ENCODE peak calls at places on chromosomes 1 and 21, in eight cellular contexts. A is astrocyte of the spinal cord, S is uterus, J is ovary, Y is GM23338, F is A549, N is cardiac fibroblast, G is AG10803. I is an unnamed sample.

GRCh38 chr1:52636701-52637695 is 4.0 kb downstream of the SHISAL2A start:
- DNase-seq in A (no peak), S (no peak), J (no peak), Y (no peak), F (no peak), N (peak), G (no peak), I (no peak)

GRCh38 chr1:45340816-45341215 is 576 bp upstream of the MUTYH start:
- DNase-seq in A (no peak), S (no peak), J (no peak), Y (peak), F (peak), N (no peak), G (no peak), I (peak)

GRCh38 chr21:41559658-41560599 is 52.0 kb upstream of the TMPRSS2 start:
- DNase-seq in A (peak), S (no peak), J (no peak), Y (no peak), F (no peak), N (peak), G (peak), I (peak)

GRCh38 chr1:44327679-44328491 is 27.2 kb downstream of the ERI3 start:
- DNase-seq in A (peak), S (peak), J (peak), Y (peak), F (peak), N (peak), G (peak), I (peak)

GRCh38 chr1:226466301-226466700 is 58.4 kb upstream of the PARP1 start:
- DNase-seq in A (no peak), S (no peak), J (no peak), Y (no peak), F (no peak), N (no peak), G (no peak), I (no peak)

GRCh38 chr1:25683177-25683576 is 66.6 kb downstream of the MAN1C1 start:
- DNase-seq in A (no peak), S (no peak), J (no peak), Y (no peak), F (no peak), N (no peak), G (no peak), I (no peak)

GRCh38 chr1:24987875-24988559 is 57.9 kb upstream of the RUNX3 start:
- DNase-seq in A (no peak), S (no peak), J (no peak), Y (no peak), F (no peak), N (no peak), G (no peak), I (no peak)

GRCh38 chr21:37763298-37763697 is 153.0 kb downstream of the KCNJ6 start:
- DNase-seq in A (no peak), S (no peak), J (no peak), Y (no peak), F (no peak), N (no peak), G (no peak), I (no peak)

GRCh38 chr1:1796466-1796865 is 18.2 kb upstream of the NADK start:
- DNase-seq in A (no peak), S (no peak), J (no peak), Y (peak), F (no peak), N (no peak), G (no peak), I (no peak)

GRCh38 chr1:207084701-207085180 is 3.9 kb upstream of the C4BPB start:
- DNase-seq in A (peak), S (peak), J (no peak), Y (peak), F (peak), N (peak), G (peak), I (peak)

GRCh38 chr1:235073331-235073967 is 55.2 kb downstream of the TOMM20 start:
- DNase-seq in A (no peak), S (no peak), J (no peak), Y (no peak), F (peak), N (no peak), G (peak), I (no peak)

GRCh38 chr1:186502087-186502486 is 41.2 kb upstream of the PDC start:
- DNase-seq in A (no peak), S (no peak), J (no peak), Y (no peak), F (no peak), N (no peak), G (peak), I (peak)

GRCh38 chr1:226695335-226695900 is 43.7 kb downstream of the ITPKB start:
- DNase-seq in A (no peak), S (no peak), J (no peak), Y (no peak), F (no peak), N (no peak), G (no peak), I (no peak)

GRCh38 chr1:8077120-8077573 is 51.0 kb upstream of the ERRFI1 start:
- DNase-seq in A (peak), S (peak), J (peak), Y (no peak), F (peak), N (peak), G (peak), I (peak)

GRCh38 chr1:54812801-54813478 is 11.8 kb upstream of the TTC22 start:
- DNase-seq in A (no peak), S (no peak), J (no peak), Y (no peak), F (no peak), N (no peak), G (no peak), I (no peak)

GRCh38 chr1:86933562-86934377 is 19.3 kb downstream of the HS2ST1 start:
- DNase-seq in A (peak), S (no peak), J (no peak), Y (peak), F (no peak), N (no peak), G (no peak), I (no peak)

GRCh38 chr1:207918016-207918415 is 7.1 kb upstream of the CD34 start:
- DNase-seq in A (no peak), S (no peak), J (no peak), Y (no peak), F (no peak), N (no peak), G (no peak), I (no peak)

GRCh38 chr1:228408041-228408868 is 1.6 kb upstream of the TRIM11 start:
- DNase-seq in A (no peak), S (no peak), J (no peak), Y (no peak), F (no peak), N (no peak), G (no peak), I (no peak)

GRCh38 chr1:90717665-90718410 is 736 bp upstream of the BARHL2 start:
- DNase-seq in A (peak), S (no peak), J (no peak), Y (peak), F (no peak), N (no peak), G (peak), I (peak)

GRCh38 chr1:41918450-41919043 is at the start of gene HIVEP3:
- DNase-seq in A (no peak), S (no peak), J (peak), Y (peak), F (peak), N (peak), G (peak), I (peak)

GRCh38 chr1:41914515-41914914 is 4.2 kb downstream of the HIVEP3 start:
- DNase-seq in A (no peak), S (no peak), J (no peak), Y (no peak), F (no peak), N (no peak), G (no peak), I (no peak)

GRCh38 chr1:41917835-41918449 is 780 bp downstream of the HIVEP3 start:
- DNase-seq in A (no peak), S (no peak), J (peak), Y (peak), F (peak), N (no peak), G (peak), I (peak)

GRCh38 chr1:41917051-41917530 is 1.6 kb downstream of the HIVEP3 start:
- DNase-seq in A (no peak), S (no peak), J (no peak), Y (no peak), F (no peak), N (no peak), G (no peak), I (no peak)

DNA sequence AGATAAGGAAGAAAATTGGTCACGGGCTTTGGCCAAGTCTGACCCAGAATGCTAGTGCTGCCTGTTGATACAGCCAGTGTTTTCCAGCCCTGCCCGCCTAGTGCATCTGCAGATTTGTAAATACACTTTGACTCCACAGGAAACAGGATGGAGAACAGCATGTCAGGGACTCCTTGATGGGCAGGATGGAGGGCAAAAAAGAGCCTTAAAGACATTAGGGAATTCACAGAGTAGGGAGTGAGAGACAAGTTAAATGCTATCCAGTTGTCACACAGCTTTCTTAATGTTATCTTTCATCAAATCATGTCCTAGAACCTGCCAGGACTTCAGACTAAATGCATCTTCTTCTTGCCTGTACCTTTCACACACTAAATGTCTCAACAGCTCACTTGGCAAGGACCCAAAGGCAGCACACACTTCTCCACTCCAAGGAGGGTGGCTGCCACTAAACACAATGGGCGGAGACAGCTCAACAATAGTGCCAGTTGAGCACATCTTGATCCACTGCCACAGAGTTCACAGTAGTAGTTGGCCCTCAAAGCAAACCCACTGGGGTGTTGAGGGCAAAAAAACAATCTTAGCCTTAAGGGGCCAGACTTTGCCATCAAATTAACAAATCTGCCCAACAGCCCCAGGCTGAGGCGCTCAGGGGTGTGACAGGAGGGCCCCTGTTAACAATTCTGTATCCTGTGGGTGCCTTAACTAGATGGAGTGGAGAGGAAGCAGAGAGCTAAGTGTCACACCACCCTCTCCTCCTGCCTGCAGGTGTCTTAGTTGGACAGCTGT is 2.7 kb downstream of the HIVEP3 start:
- DNase-seq in A (no peak), S (peak), J (no peak), Y (no peak), F (no peak), N (no peak), G (no peak), I (no peak)
- H3K4me3 ChIP-seq in A (no peak), S (no peak), J (no peak), Y (no peak), F (no peak), N (no peak), G (no peak), I (no peak)

DNA sequence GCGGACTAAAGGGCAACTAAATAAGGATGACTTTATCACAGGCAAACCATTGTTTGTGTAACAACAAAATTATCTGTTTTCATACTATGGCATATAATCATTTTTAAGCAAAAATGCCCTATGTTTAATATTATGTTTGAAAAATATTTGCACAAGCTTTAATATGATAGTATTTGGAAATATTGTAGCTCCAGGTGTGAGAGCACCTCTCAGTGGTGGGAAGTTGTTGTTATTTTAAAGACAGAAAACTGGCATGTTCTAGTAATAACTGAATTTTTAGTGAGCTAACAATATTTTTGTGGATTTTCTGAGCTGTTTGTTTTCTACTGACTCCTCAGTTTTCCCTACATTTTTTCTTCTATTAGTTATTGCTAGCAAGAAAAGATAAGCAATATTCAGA is 578.8 kb downstream of the KCNT2 start:
- DNase-seq in A (no peak), S (no peak), J (no peak), Y (no peak), F (no peak), N (no peak), G (no peak), I (no peak)
- TF ChIP-seq CTCF in A (no peak), S (no peak), J (no peak), Y (no peak), F (no peak), N (no peak), G (no peak), I (no peak)

GRCh38 chr1:160579216-160579701 is at the start of gene CD84:
- DNase-seq in A (no peak), S (no peak), J (no peak), Y (no peak), F (no peak), N (no peak), G (no peak), I (no peak)
- H3K4me3 ChIP-seq in A (no peak), S (peak), J (no peak), Y (no peak), F (no peak), N (no peak), G (no peak), I (no peak)

GRCh38 chr1:178530037-178530402 is 17.1 kb downstream of the TEX35 start:
- DNase-seq in A (peak), S (no peak), J (no peak), Y (no peak), F (peak), N (peak), G (peak), I (peak)

GRCh38 chr1:178528219-178528962 is 15.5 kb downstream of the TEX35 start:
- DNase-seq in A (no peak), S (no peak), J (no peak), Y (no peak), F (no peak), N (no peak), G (no peak), I (no peak)

GRCh38 chr1:178530520-178530919 is 17.6 kb downstream of the TEX35 start:
- DNase-seq in A (no peak), S (no peak), J (no peak), Y (no peak), F (no peak), N (no peak), G (no peak), I (no peak)

GRCh38 chr1:178528963-178529355 is 16.1 kb downstream of the TEX35 start:
- DNase-seq in A (no peak), S (no peak), J (no peak), Y (no peak), F (no peak), N (no peak), G (no peak), I (no peak)

DNA sequence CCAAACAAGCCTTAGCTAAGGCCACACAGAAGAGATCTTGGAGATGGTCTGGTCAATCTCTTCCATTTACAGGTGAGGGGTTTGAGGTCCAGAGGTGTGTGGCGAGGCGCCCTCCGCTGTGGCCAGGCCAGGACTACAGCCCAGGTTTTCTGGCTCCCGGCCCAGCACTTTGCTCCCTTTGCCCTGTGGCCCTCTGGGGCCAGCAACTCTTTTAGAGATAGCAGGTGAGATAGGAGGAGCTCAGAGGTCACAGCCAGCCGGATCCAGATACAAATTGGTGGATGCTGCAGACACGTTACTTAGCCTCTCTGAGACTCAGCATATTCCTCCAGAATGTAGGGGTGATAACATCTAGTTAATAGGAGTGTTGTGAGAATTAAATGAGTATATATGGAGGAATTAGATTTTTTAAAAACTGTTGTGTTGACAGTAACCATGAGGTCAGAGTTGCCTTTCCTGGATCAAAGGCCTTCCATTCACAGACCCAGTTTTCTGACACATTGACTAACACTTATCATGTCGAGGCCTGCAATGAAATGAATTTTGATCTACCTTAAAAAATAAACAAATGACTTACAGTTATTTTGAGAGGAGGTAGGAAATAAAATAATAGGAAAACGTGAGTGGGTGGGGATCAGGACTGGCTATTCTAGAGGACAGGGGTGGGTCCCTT is 16.6 kb downstream of the TEX35 start:
- DNase-seq in A (no peak), S (no peak), J (no peak), Y (peak), F (no peak), N (no peak), G (no peak), I (no peak)
- TF ChIP-seq CTCF in A (no peak), S (no peak), J (no peak), Y (peak), F (no peak), N (no peak), G (no peak), I (no peak)

GRCh38 chr1:28176492-28177470 is at the start of gene PTAFR:
- DNase-seq in A (no peak), S (no peak), J (no peak), Y (peak), F (no peak), N (no peak), G (no peak), I (no peak)
- H3K4me3 ChIP-seq in A (no peak), S (no peak), J (no peak), Y (no peak), F (no peak), N (no peak), G (no peak), I (no peak)

DNA sequence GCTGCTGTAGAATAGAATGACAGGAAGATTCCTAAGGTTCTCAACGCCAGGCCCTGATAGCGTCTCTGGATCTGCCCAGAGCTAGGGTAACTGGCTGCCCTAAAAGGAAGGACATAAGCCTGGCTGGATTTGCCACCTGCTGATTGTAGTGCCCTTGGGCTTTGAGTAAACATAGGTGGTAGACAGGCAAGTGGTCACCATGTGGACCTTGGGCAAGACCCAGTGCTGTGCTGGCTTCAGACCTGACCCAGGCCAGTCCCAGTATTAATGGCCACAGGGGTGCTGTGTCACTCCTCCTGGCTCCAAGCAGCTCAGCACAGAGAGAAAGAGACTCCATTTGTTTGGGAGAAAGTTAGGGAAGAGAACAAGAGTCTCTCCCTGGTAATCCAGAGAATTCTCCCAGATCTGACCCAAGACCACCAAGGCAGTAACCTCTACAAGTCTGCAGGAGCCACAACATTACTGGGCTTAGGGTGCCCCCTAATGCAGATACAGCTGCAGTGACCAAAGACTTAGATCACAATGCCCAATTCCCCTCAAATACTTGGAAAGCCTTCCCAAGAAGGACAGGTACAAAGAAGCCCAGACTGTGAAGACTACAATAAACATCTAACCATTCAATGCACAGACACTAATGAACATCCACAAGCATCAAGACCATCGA is 44.5 kb downstream of the PHTF1 start:
- DNase-seq in A (no peak), S (no peak), J (no peak), Y (peak), F (no peak), N (no peak), G (no peak), I (no peak)
- TF ChIP-seq CTCF in A (no peak), S (no peak), J (no peak), Y (peak), F (no peak), N (no peak), G (peak), I (no peak)

GRCh38 chr21:16579538-16579937 is 849.8 kb downstream of the USP25 start:
- DNase-seq in A (peak), S (no peak), J (no peak), Y (no peak), F (no peak), N (peak), G (peak), I (peak)
- H3K4me3 ChIP-seq in A (no peak), S (no peak), J (no peak), Y (no peak), F (no peak), N (no peak), G (no peak), I (no peak)

DNA sequence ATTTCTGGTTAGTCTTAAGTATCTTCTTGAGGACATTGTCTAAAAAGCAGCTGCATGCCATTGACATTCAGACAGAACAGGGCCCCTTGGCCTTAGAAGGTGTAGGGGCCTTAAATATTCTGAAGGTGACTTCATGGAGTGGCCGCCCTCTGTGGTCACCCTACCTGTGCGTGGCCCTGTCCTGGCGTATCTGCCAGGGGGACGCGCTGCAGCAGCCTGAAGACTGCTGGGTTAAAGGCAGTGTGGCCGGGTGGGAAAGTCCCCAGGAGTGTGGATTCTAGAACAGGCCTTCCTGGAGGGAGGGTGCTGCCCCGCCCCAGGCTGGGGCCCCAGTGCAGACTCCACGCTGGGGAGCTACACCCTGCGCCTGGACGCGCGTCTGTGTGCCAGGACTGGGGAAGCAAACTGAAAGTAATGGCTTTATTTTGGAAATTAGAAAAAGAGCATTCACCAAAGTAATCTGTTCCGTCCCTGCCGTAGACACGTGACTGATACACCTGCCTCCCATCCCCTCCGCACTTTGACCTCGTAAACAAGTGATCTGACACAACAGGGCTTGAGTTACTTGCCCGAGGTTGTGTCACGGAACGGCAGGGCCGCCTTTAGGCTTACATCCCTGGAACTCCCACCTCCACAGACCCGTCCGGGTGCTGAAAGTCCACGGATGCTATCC is 1.8 kb downstream of the AGPAT3 start:
- DNase-seq in A (no peak), S (no peak), J (no peak), Y (no peak), F (no peak), N (peak), G (no peak), I (no peak)
- TF ChIP-seq CTCF in A (no peak), S (no peak), J (no peak), Y (no peak), F (no peak), N (no peak), G (no peak), I (no peak)

GRCh38 chr1:192809286-192810252 is 730 bp downstream of the RGS2 start:
- DNase-seq in A (peak), S (peak), J (no peak), Y (peak), F (peak), N (peak), G (peak), I (peak)

GRCh38 chr1:192807968-192808587 is 761 bp upstream of the RGS2 start:
- DNase-seq in A (peak), S (no peak), J (no peak), Y (peak), F (peak), N (peak), G (peak), I (peak)

GRCh38 chr1:192808588-192809285 is at the start of gene RGS2:
- DNase-seq in A (peak), S (peak), J (peak), Y (peak), F (peak), N (peak), G (peak), I (peak)

GRCh38 chr1:192805832-192806323 is 3.0 kb upstream of the RGS2 start:
- DNase-seq in A (peak), S (no peak), J (no peak), Y (peak), F (peak), N (peak), G (peak), I (peak)

GRCh38 chr1:192807221-192807967 is 1.4 kb upstream of the RGS2 start:
- DNase-seq in A (peak), S (no peak), J (no peak), Y (no peak), F (peak), N (peak), G (peak), I (peak)
- H3K4me3 ChIP-seq in A (no peak), S (peak), J (peak), Y (peak), F (peak), N (no peak), G (peak), I (no peak)

I was measured in foreskin fibroblast.